ENCODE peak calls at places on chromosomes 16 and 17, in nine cellular contexts. K is stimulated activated CD4-positive, alpha-beta T cell treated with anti-CD3 and anti-CD28 coated beads, TNF-alpha, amount 100 ng/mL, for 24 hours; S is activated B cell treated with CpG ODN at 0.5 μM for 24 hours; O is HCT116; D is GM20000; E is activated CD4-positive, alpha-beta T cell treated with anti-CD3 and anti-CD28 coated beads, Interleukin-2, amount 10 ng/mL, durations not matched to agents 7 days and 5 days; I is H9; T is CD8-positive, alpha-beta T cell; Z is activated CD8-positive, alpha-beta T cell treated with anti-CD3 and anti-CD28 coated beads, Interleukin-2, amount 10 ng/mL, durations not matched to agents 7 days and 5 days. R is an unnamed sample.

GRCh38 chr16:46569231-46569735 is 51.9 kb downstream of the SHCBP1 start:
- DNase-seq in K (no peak), S (no peak), O (no peak), D (no peak), E (no peak), I (peak; percentile 35), T (no peak), Z (no peak), R (no peak)

GRCh38 chr16:70689970-70690905 is 4.4 kb upstream of the MTSS2 start:
- DNase-seq in K (no peak), S (no peak), O (no peak), D (no peak), E (no peak), I (no peak), T (no peak), Z (no peak), R (no peak)

GRCh38 chr17:16931318-16932060 is 40.4 kb downstream of the TNFRSF13B start:
- DNase-seq in K (no peak), S (no peak), O (no peak), D (no peak), E (no peak), I (no peak), T (no peak), Z (no peak), R (no peak)

GRCh38 chr16:58843675-58844074 is 109.6 kb upstream of the GOT2 start:
- DNase-seq in K (no peak), S (no peak), O (peak; percentile 3), D (peak; percentile 55), E (no peak), I (no peak), T (no peak), Z (no peak), R (peak; percentile 15)

GRCh38 chr16:65113441-65113840 is 8.4 kb downstream of the CDH11 start:
- DNase-seq in K (no peak), S (no peak), O (no peak), D (no peak), E (no peak), I (no peak), T (no peak), Z (no peak), R (no peak)

GRCh38 chr17:44820631-44821196 is 9.4 kb downstream of the GJC1 start:
- DNase-seq in K (no peak), S (no peak), O (peak; percentile 98), D (no peak), E (no peak), I (no peak), T (no peak), Z (no peak), R (peak; percentile 22)

GRCh38 chr16:11405331-11406176 is 60.3 kb downstream of the RMI2 start:
- DNase-seq in K (peak; percentile 23), S (peak; percentile 45), O (peak; percentile 34), D (peak; percentile 73), E (peak; percentile 67), I (peak; percentile 75), T (no peak), Z (peak; percentile 78), R (no peak)

GRCh38 chr16:14539631-14540030 is 90.4 kb downstream of the PARN start:
- DNase-seq in K (no peak), S (no peak), O (no peak), D (no peak), E (no peak), I (no peak), T (no peak), Z (no peak), R (no peak)

GRCh38 chr16:69393898-69394849 is 8.4 kb upstream of the TERF2 start:
- DNase-seq in K (no peak), S (no peak), O (no peak), D (no peak), E (no peak), I (no peak), T (no peak), Z (no peak), R (no peak)

GRCh38 chr16:87661561-87661960 is 59.3 kb downstream of the JPH3 start:
- DNase-seq in K (no peak), S (no peak), O (no peak), D (peak; percentile 71), E (peak; percentile 39), I (peak; percentile 79), T (peak; percentile 52), Z (peak; percentile 59), R (no peak)

GRCh38 chr16:57809843-57810196 is 7.5 kb upstream of the KIFC3 start:
- DNase-seq in K (no peak), S (no peak), O (no peak), D (no peak), E (no peak), I (no peak), T (no peak), Z (no peak), R (no peak)

GRCh38 chr16:84836234-84836647 is 16.5 kb downstream of the CRISPLD2 start:
- DNase-seq in K (no peak), S (no peak), O (no peak), D (no peak), E (no peak), I (peak; percentile 78), T (no peak), Z (no peak), R (no peak)

GRCh38 chr16:67517178-67517492 is 11.5 kb upstream of the RIPOR1 start:
- DNase-seq in K (no peak), S (no peak), O (no peak), D (no peak), E (no peak), I (no peak), T (no peak), Z (no peak), R (no peak)

GRCh38 chr17:72090108-72090507 is 30.7 kb upstream of the SOX9 start:
- DNase-seq in K (no peak), S (no peak), O (no peak), D (no peak), E (no peak), I (no peak), T (no peak), Z (no peak), R (no peak)

GRCh38 chr16:86584071-86584685 is 5.8 kb downstream of the FOXL1 start:
- DNase-seq in K (no peak), S (no peak), O (no peak), D (no peak), E (no peak), I (no peak), T (no peak), Z (no peak), R (no peak)

GRCh38 chr16:89545044-89545830 is 15.2 kb upstream of the RPL13 start:
- DNase-seq in K (no peak), S (no peak), O (no peak), D (no peak), E (no peak), I (no peak), T (no peak), Z (no peak), R (no peak)

GRCh38 chr17:74449306-74449705 is 17.1 kb upstream of the CD300A start:
- DNase-seq in K (no peak), S (no peak), O (no peak), D (no peak), E (no peak), I (no peak), T (no peak), Z (no peak), R (no peak)

GRCh38 chr17:81335388-81336157 is 40.5 kb upstream of the SLC38A10 start:
- DNase-seq in K (no peak), S (no peak), O (no peak), D (no peak), E (no peak), I (peak; percentile 45), T (no peak), Z (no peak), R (no peak)

GRCh38 chr17:13135496-13135895 is 117.7 kb upstream of the ELAC2 start:
- DNase-seq in K (no peak), S (no peak), O (no peak), D (no peak), E (no peak), I (no peak), T (no peak), Z (no peak), R (no peak)

GRCh38 chr17:79838541-79839274 is 532 bp downstream of the CBX4 start:
- DNase-seq in K (no peak), S (peak; percentile 52), O (no peak), D (peak; percentile 78), E (peak; percentile 55), I (peak; percentile 87), T (peak; percentile 81), Z (peak; percentile 70), R (no peak)

GRCh38 chr17:45092932-45093430 is 31.9 kb downstream of the NMT1 start:
- DNase-seq in K (no peak), S (no peak), O (peak; percentile 37), D (no peak), E (no peak), I (no peak), T (no peak), Z (no peak), R (peak; percentile 95)

GRCh38 chr16:27313422-27314160 is at the start of gene IL4R:
- DNase-seq in K (peak; percentile 45), S (peak; percentile 77), O (peak; percentile 22), D (peak; percentile 88), E (peak; percentile 62), I (peak; percentile 50), T (peak; percentile 79), Z (peak; percentile 66), R (peak; percentile 33)

GRCh38 chr16:12096162-12096781 is 119.7 kb downstream of the SNX29 start:
- DNase-seq in K (no peak), S (no peak), O (no peak), D (no peak), E (no peak), I (no peak), T (no peak), Z (no peak), R (no peak)

GRCh38 chr16:81520560-81521135 is 76.0 kb downstream of the CMIP start:
- DNase-seq in K (no peak), S (no peak), O (no peak), D (no peak), E (no peak), I (no peak), T (no peak), Z (peak; percentile 32), R (no peak)